ENCODE peak calls at places on chromosomes 11 and 22, in five cellular contexts. Y is fibroblast of the aortic adventitia; J is T-helper 2 cell; M is activated naive CD4-positive, alpha-beta T cell; P is CD8-positive, alpha-beta memory T cell. Z is an unnamed sample.

GRCh38 chr11:77596626-77597025 is 6.9 kb downstream of the AQP11 start:
- DNase-seq in J (no peak), Y (peak), P (no peak), M (no peak), Z (no peak)

GRCh38 chr11:16896716-16897115 is 117.5 kb downstream of the PLEKHA7 start:
- DNase-seq in M (no peak), Y (no peak), P (no peak), J (no peak), Z (no peak)

GRCh38 chr11:13776134-13776815 is 107.8 kb downstream of the FAR1 start:
- DNase-seq in M (peak), Y (no peak), P (peak), J (peak), Z (no peak)

GRCh38 chr11:56783448-56784041 is 35.0 kb upstream of the OR9G4 start:
- DNase-seq in Y (peak), P (no peak), J (peak), M (no peak), Z (no peak)

GRCh38 chr11:128047026-128047425 is 540.3 kb downstream of the ETS1 start:
- DNase-seq in M (no peak), J (no peak), P (no peak), Y (peak), Z (no peak)

GRCh38 chr11:9858822-9859221 is 194.9 kb downstream of the SWAP70 start:
- DNase-seq in M (no peak), J (peak), P (no peak), Y (no peak), Z (no peak)

GRCh38 chr11:112172362-112172994 is 2.8 kb upstream of the BCO2 start:
- DNase-seq in P (no peak), J (no peak), Y (no peak), M (no peak), Z (no peak)

GRCh38 chr11:56716379-56716854 is 17.5 kb downstream of the OR9G1 start:
- DNase-seq in M (no peak), J (peak), P (no peak), Y (no peak), Z (no peak)

GRCh38 chr11:116043857-116044256 is 539.6 kb upstream of the CADM1 start:
- DNase-seq in Y (no peak), M (no peak), J (no peak), P (no peak), Z (no peak)

GRCh38 chr22:37415210-37415609 is 12.1 kb downstream of the ELFN2 start:
- DNase-seq in Y (no peak), M (no peak), P (no peak), J (no peak), Z (no peak)

GRCh38 chr11:125102025-125102424 is 9.4 kb downstream of the TMEM218 start:
- DNase-seq in M (no peak), P (no peak), J (no peak), Y (no peak), Z (no peak)

GRCh38 chr11:119615003-119615878 is 113.8 kb downstream of the NECTIN1 start:
- DNase-seq in M (no peak), Y (peak), P (no peak), J (peak), Z (no peak)

GRCh38 chr11:82899191-82899820 is 924 bp downstream of the PRCP start:
- DNase-seq in M (no peak), P (peak), J (peak), Y (no peak), Z (no peak)

GRCh38 chr22:43720718-43721117 is 91.4 kb downstream of the EFCAB6 start:
- DNase-seq in Y (no peak), M (no peak), J (no peak), P (no peak), Z (no peak)

GRCh38 chr11:110152199-110152598 is 59.0 kb downstream of the ZC3H12C start:
- DNase-seq in Y (no peak), M (no peak), J (no peak), P (no peak), Z (no peak)

GRCh38 chr22:29907753-29908515 is 25.0 kb downstream of the MTMR3 start:
- DNase-seq in Y (peak), P (no peak), M (no peak), J (no peak), Z (no peak)

GRCh38 chr11:33892906-33893594 is 1.2 kb upstream of the LMO2 start:
- DNase-seq in J (no peak), M (no peak), P (no peak), Y (no peak), Z (no peak)